ENCODE peak calls at places on chromosomes 2 and 18, in eight cellular contexts. M is GM23338; D is mucosa of descending colon; G is CD8-positive, alpha-beta T cell; P is heart right ventricle; H is MM.1S; A is mammary epithelial cell; K is sigmoid colon. I is an unnamed sample. For H3K4me1 and H3K36me3, the result is how much of the 10 kb centered on the place peaks cover.

GRCh38 chr2:231664727-231665126 is 43.6 kb upstream of the PTMA start:
- DNase-seq in M (no peak), D (peak), G (no peak), P (no peak), H (no peak), A (no peak), K (no peak), I (no peak)

GRCh38 chr2:197184959-197185586 is 125.5 kb downstream of the ANKRD44 start:
- DNase-seq in M (no peak), D (no peak), G (no peak), P (peak), H (no peak), A (peak), K (peak), I (peak)

GRCh38 chr2:66839551-66840320 is 404.8 kb downstream of the MEIS1 start:
- DNase-seq in M (no peak), D (no peak), G (no peak), P (no peak), H (no peak), A (peak), K (no peak), I (no peak)

GRCh38 chr2:234550511-234551107 is 53.7 kb upstream of the ARL4C start:
- DNase-seq in M (peak), D (peak), G (peak), P (peak), H (peak), A (peak), K (peak), I (peak)

GRCh38 chr2:124024491-124025348 is at the start of gene CNTNAP5:
- DNase-seq in M (peak), D (peak), G (no peak), P (peak), H (no peak), A (peak), K (no peak), I (peak)

GRCh38 chr2:188845692-188846091 is 128.5 kb upstream of the COL3A1 start:
- DNase-seq in M (no peak), D (no peak), G (no peak), P (no peak), H (no peak), A (no peak), K (no peak), I (no peak)

GRCh38 chr2:221517362-221518121 is 54.6 kb downstream of the EPHA4 start:
- DNase-seq in M (no peak), D (peak), G (peak), P (no peak), H (peak), A (no peak), K (no peak), I (no peak)

GRCh38 chr2:241933175-241933911 is 63.8 kb downstream of the RTP5 start:
- DNase-seq in M (no peak), D (no peak), G (no peak), P (no peak), H (peak), A (no peak), K (no peak), I (no peak)

GRCh38 chr2:149363953-149364352 is 33.6 kb downstream of the LYPD6 start:
- DNase-seq in M (no peak), D (no peak), G (no peak), P (no peak), H (no peak), A (no peak), K (no peak), I (no peak)

GRCh38 chr2:182521453-182522427 is 94.9 kb upstream of the PDE1A start:
- DNase-seq in M (no peak), D (no peak), G (no peak), P (no peak), H (no peak), A (no peak), K (no peak), I (no peak)

GRCh38 chr2:74080346-74080745 is 67.4 kb downstream of the BOLA3 start:
- DNase-seq in M (peak), D (no peak), G (no peak), P (no peak), H (no peak), A (no peak), K (no peak), I (no peak)

GRCh38 chr2:238731961-238732360 is 115.9 kb upstream of the TWIST2 start:
- DNase-seq in M (no peak), D (no peak), G (no peak), P (no peak), H (no peak), A (peak), K (no peak), I (no peak)

GRCh38 chr18:649341-649740 is 8.1 kb upstream of the TYMS start:
- DNase-seq in M (no peak), D (no peak), G (no peak), P (no peak), H (no peak), A (no peak), K (no peak), I (no peak)

GRCh38 chr18:61333746-61334490 is 688 bp downstream of the CDH20 start:
- DNase-seq in M (peak), D (no peak), G (no peak), P (no peak), H (no peak), A (peak), K (no peak), I (no peak)

GRCh38 chr18:62258606-62259005 is 66.5 kb upstream of the TNFRSF11A start:
- DNase-seq in M (no peak), D (no peak), G (no peak), P (no peak), H (no peak), A (no peak), K (no peak), I (no peak)

GRCh38 chr2:201654611-201655384 is 11.5 kb upstream of the TMEM237 start:
- DNase-seq in M (no peak), D (no peak), G (no peak), P (no peak), H (no peak), A (no peak), K (no peak), I (no peak)

GRCh38 chr2:152222975-152223638 is 47.5 kb upstream of the STAM2 start:
- DNase-seq in M (peak), D (peak), G (no peak), P (peak), H (no peak), A (peak), K (peak), I (peak)

GRCh38 chr18:77820472-77820871 is 570.8 kb downstream of the GALR1 start:
- DNase-seq in M (no peak), D (no peak), G (no peak), P (no peak), H (no peak), A (no peak), K (no peak), I (no peak)

GRCh38 chr2:145185696-145186095 is 665.8 kb upstream of the ZEB2 start:
- DNase-seq in M (no peak), D (no peak), G (no peak), P (peak), H (peak), A (no peak), K (no peak), I (no peak)

GRCh38 chr2:29215739-29216608 is 100.8 kb downstream of the CLIP4 start:
- DNase-seq in M (no peak), D (no peak), G (no peak), P (no peak), H (no peak), A (no peak), K (peak), I (no peak)

GRCh38 chr2:239690651-239691631 is 290.1 kb upstream of the HDAC4 start:
- DNase-seq in M (no peak), D (no peak), G (no peak), P (no peak), H (no peak), A (no peak), K (no peak), I (peak)

GRCh38 chr18:63930774-63931354 is 18.2 kb upstream of the HMSD start:
- DNase-seq in M (no peak), D (no peak), G (no peak), P (no peak), H (no peak), A (no peak), K (no peak), I (no peak)

GRCh38 chr18:63741769-63742168 is 33.4 kb upstream of the SERPINB7 start:
- DNase-seq in M (peak), D (no peak), G (no peak), P (no peak), H (no peak), A (peak), K (no peak), I (no peak)

GRCh38 chr2:43024515-43024962 is 201.9 kb downstream of the ZFP36L2 start:
- DNase-seq in M (peak), D (peak), G (peak), P (peak), H (peak), A (no peak), K (peak), I (peak)

GRCh38 chr18:49563130-49563540 is 1.3 kb downstream of the LIPG start:
- DNase-seq in M (no peak), D (no peak), G (no peak), P (no peak), H (no peak), A (peak), K (no peak), I (no peak)

GRCh38 chr2:157853211-157853610 is 22.9 kb downstream of the ACVR1 start:
- DNase-seq in M (no peak), D (no peak), G (no peak), P (no peak), H (no peak), A (no peak), K (no peak), I (no peak)

GRCh38 chr2:105714141-105714540 is 30.6 kb upstream of the NCK2 start:
- DNase-seq in M (no peak), D (no peak), G (no peak), P (no peak), H (peak), A (no peak), K (no peak), I (no peak)

GRCh38 chr2:107822302-107822701 is 4.4 kb upstream of the RGPD4 start:
- DNase-seq in M (no peak), D (no peak), G (no peak), P (no peak), H (no peak), A (no peak), K (no peak), I (no peak)

GRCh38 chr2:214215107-214215506 is 195.7 kb upstream of the VWC2L start:
- DNase-seq in M (no peak), D (no peak), G (no peak), P (no peak), H (no peak), A (peak), K (no peak), I (no peak)

GRCh38 chr2:113324684-113325160 is 46.0 kb upstream of the PAX8 start:
- DNase-seq in M (peak), D (peak), G (peak), P (peak), H (no peak), A (peak), K (no peak), I (no peak)

GRCh38 chr2:108958002-108958401 is 31.0 kb downstream of the EDAR start:
- DNase-seq in M (no peak), D (no peak), G (no peak), P (no peak), H (no peak), A (no peak), K (no peak), I (no peak)

GRCh38 chr2:88870267-88870839 is 178.9 kb downstream of the RPIA start:
- DNase-seq in M (no peak), D (no peak), G (no peak), P (no peak), H (no peak), A (no peak), K (no peak), I (no peak)

GRCh38 chr18:23982154-23983071 is 32.1 kb upstream of the TTC39C start:
- DNase-seq in M (peak), D (no peak), G (no peak), P (peak), H (no peak), A (no peak), K (peak), I (no peak)

GRCh38 chr2:8915941-8916340 is 78.5 kb upstream of the KIDINS220 start:
- DNase-seq in M (no peak), D (no peak), G (no peak), P (no peak), H (no peak), A (no peak), K (no peak), I (no peak)

GRCh38 chr2:37663390-37663789 is 8.1 kb downstream of the CDC42EP3 start:
- DNase-seq in M (no peak), D (no peak), G (no peak), P (no peak), H (no peak), A (no peak), K (no peak), I (no peak)
- H3K4me1 ChIP-seq in M (half or more), D (under half), G (half or more), P (half or more), H (under half), A (under half), K (under half), I (under half)

DNA sequence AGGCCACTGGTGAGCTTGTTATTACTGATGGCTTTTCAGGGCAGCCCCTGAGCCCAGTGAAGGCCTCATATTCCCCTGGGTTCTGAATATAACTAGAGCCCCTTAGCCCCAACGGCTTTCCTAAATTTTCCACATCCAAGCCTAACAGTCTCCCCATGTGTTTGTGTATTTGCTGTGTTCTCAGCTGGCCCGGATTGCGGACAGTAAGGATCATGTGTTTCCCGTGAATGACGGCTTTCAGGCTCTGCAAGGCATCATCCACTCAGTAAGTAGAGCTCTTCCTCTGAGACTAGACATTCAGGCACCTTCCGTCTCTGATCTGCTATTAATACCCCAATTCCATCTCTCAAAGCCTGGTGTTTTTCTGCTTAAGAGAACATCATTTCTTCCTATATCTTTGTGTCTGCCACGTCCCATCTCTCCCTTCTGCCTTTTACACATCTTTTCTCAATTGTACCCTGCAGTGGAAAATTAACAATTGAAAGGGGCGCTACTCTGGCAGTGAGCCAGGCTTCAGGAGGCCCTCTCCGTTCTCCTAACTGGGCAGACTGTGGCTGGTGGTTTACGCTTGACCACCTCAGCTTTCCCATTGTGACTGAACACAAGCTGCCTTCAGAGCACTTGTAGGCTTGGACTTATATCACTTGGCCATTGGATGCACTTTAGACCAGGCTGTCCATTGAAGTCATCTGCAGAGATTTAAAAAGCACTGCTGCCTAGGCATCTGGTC is 64.4 kb downstream of the ANTXR1 start:
- DNase-seq in M (peak), D (no peak), G (no peak), P (no peak), H (no peak), A (no peak), K (no peak), I (no peak)
- H3K36me3 ChIP-seq in M (under half), D (under half), G (under half), P (under half), H (under half), A (under half), K (under half), I (under half)

GRCh38 chr2:219494952-219495530 is 3.6 kb upstream of the GMPPA start:
- DNase-seq in M (no peak), D (no peak), G (no peak), P (no peak), H (no peak), A (no peak), K (no peak), I (no peak)
- TF ChIP-seq CTCF in M (no peak), D (no peak), G (no peak), P (no peak), H (no peak), A (no peak), K (no peak), I (peak)

DNA sequence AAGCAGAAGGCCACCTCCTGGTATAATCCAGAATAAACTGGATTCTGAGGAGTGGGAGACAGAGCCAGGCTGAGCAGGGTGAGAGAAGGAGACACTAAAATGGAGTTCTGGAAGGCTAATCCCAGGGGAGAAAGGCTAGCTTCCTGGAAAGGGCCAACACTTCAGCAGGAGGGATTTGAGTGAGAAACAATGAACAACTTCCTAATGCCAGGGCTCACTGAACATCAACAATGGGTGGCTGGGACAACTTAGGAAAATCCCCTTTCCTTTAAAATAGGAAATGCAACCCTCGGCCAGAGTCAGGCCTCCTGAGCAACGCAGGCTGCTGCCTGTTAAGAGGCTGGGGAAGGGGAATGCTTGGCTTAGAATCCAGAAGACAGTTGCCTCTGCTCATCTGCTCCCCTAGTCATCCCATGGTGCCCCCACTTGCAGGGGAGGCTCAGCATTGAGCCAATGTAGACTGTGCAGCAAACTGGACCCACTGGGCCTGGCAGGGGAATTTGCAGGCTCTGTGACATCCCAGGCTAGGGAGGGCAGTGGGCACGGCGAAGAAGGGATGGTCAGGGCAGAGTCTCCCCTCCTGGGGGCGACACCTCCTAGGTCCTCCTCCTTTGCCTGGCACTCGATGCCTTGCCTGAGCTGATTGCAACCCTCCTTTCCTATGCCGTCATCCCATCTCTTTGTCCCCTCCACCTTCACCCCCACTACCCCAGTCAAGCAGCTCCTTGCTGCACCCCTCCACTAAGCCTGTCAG is 182.6 kb downstream of the TNS1 start:
- DNase-seq in M (no peak), D (peak), G (no peak), P (no peak), H (no peak), A (no peak), K (no peak), I (no peak)
- H3K4me1 ChIP-seq in M (under half), D (under half), G (under half), P (half or more), H (under half), A (under half), K (under half), I (under half)

GRCh38 chr2:17719562-17720371 is 33.8 kb downstream of the SMC6 start:
- DNase-seq in M (peak), D (no peak), G (no peak), P (no peak), H (peak), A (peak), K (no peak), I (no peak)

GRCh38 chr2:17717666-17718065 is 35.9 kb downstream of the SMC6 start:
- DNase-seq in M (no peak), D (no peak), G (no peak), P (no peak), H (no peak), A (no peak), K (no peak), I (no peak)

GRCh38 chr2:17713291-17713690 is 40.3 kb downstream of the SMC6 start:
- DNase-seq in M (no peak), D (no peak), G (no peak), P (no peak), H (no peak), A (no peak), K (no peak), I (no peak)

DNA sequence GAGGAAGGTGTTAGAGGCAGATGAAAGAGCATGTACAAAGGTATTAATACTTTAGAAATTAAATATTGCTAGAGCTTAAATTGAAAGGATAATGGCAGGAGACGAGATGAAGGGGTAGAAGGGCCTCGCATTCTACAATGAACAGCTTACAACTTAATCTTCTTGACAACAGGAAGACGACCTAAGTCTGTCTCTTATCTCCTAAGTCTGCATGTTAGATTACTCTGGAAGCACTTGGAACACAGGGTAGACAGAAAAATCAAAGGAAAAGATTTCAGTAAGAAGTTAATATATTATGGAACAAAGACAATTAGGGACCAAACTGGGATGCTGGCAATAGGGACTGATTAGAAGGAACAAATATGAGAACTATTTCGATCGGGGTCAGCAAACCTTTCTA is 34.9 kb downstream of the SMC6 start:
- DNase-seq in M (no peak), D (no peak), G (no peak), P (no peak), H (no peak), A (no peak), K (no peak), I (no peak)
- H3K36me3 ChIP-seq in M (half or more), D (under half), G (under half), P (under half), H (under half), A (half or more), K (under half), I (under half)

DNA sequence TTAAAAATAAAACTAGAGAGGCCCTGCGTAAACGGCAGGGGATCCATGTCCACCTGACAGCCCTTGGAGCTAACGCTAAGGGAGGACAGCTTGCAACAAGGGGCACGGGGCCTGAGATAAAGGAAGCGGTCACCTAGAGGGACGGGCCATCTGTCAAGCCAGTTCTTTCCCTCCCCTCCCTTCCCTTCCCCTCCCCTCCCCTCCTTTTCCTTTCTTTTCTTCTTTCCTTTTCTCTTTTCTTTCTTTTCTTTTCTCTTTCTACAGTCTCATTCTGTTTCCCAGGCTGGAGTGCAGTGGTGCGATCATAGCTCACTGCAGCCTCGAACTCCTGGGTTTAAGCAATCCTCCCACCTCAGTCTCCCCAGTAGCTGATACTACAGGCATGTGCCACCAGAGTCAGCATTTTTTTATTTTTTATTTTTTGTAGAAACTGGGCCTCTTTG is 34.5 kb upstream of the CTAGE1 start:
- DNase-seq in M (no peak), D (no peak), G (no peak), P (no peak), H (no peak), A (no peak), K (no peak), I (no peak)
- TF ChIP-seq CTCF in M (no peak), D (no peak), G (no peak), P (no peak), H (no peak), A (no peak), K (no peak), I (no peak)

DNA sequence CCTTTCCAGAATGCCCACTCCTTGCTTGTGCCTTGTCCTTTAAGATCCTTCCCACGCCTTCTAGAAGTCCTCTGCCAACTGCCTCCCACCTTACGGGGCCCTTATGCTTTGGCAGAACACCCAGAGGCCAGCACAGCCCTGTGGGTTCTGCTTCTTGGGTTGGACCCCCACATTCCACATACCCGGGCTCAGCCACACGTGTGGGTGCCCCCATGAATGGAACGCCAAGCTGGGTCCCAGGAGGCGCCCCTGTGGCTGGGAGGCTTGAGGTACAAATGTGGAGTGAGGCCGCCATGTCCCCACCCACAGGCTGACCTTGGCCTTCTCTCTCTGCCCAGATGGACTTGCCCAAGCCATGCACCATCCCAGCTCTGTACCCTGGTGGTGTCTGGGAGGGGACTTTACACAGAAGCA is 74.2 kb downstream of the STPG4 start:
- DNase-seq in M (no peak), D (no peak), G (no peak), P (no peak), H (no peak), A (no peak), K (peak), I (no peak)
- H3K4me1 ChIP-seq in M (under half), D (under half), G (under half), P (half or more), H (under half), A (under half), K (under half), I (under half)

I was measured in pancreas.